ENCODE peak calls at places on chromosomes 12 and 14, in ten cellular contexts. H is GM06990; U is MM.1S; T is pancreas; M is stomach; G is choroid plexus epithelial cell; K is ascending aorta; D is lower leg skin; W is effector memory CD4-positive, alpha-beta T cell; L is AG04450. R is an unnamed sample.

GRCh38 chr14:32077081-32078029 is at the start of gene ARHGAP5:
- DNase-seq in W (peak), M (peak), U (peak), T (peak), D (no peak), K (peak), L (no peak), G (peak), H (no peak), R (peak)

GRCh38 chr14:95059126-95059525 is 98.2 kb downstream of the DICER1 start:
- DNase-seq in H (no peak), L (no peak), U (no peak), K (no peak), D (no peak), W (no peak), M (no peak), T (no peak), G (no peak), R (no peak)

GRCh38 chr12:94922561-94922960 is 80.9 kb downstream of the NDUFA12 start:
- DNase-seq in G (peak), D (no peak), T (no peak), H (no peak), M (no peak), W (no peak), L (no peak), K (no peak), U (no peak), R (no peak)

GRCh38 chr12:1791104-1791927 is 29.0 kb upstream of the LRTM2 start:
- DNase-seq in D (peak), M (peak), W (peak), L (no peak), G (peak), U (peak), H (no peak), K (no peak), T (no peak), R (peak)

GRCh38 chr14:76918751-76919421 is 92.7 kb downstream of the LRRC74A start:
- DNase-seq in M (peak), H (no peak), G (peak), T (peak), D (peak), K (peak), W (no peak), U (no peak), L (peak), R (no peak)

GRCh38 chr14:97295108-97295710 is 498.0 kb downstream of the VRK1 start:
- DNase-seq in U (no peak), H (no peak), M (no peak), L (no peak), D (no peak), K (no peak), G (no peak), W (no peak), T (no peak), R (no peak)

GRCh38 chr14:71240154-71240553 is 332.9 kb downstream of the PCNX1 start:
- DNase-seq in H (no peak), G (no peak), D (no peak), K (no peak), L (no peak), T (no peak), W (no peak), U (no peak), M (no peak), R (peak)

GRCh38 chr12:57611116-57611809 is at the start of gene ARHGEF25:
- DNase-seq in M (peak), L (no peak), K (no peak), W (no peak), T (peak), G (peak), H (peak), D (peak), U (peak), R (no peak)

GRCh38 chr12:95358111-95359083 is 115.6 kb upstream of the METAP2 start:
- DNase-seq in T (no peak), L (no peak), D (no peak), M (no peak), G (peak), W (no peak), H (no peak), K (no peak), U (no peak), R (no peak)

GRCh38 chr12:56115329-56115728 is 1.1 kb upstream of the RPL41 start:
- DNase-seq in M (no peak), K (no peak), H (no peak), L (no peak), D (no peak), T (no peak), G (peak), U (no peak), W (no peak), R (no peak)

GRCh38 chr12:78248321-78248720 is 417.6 kb downstream of the NAV3 start:
- DNase-seq in K (no peak), D (no peak), G (peak), W (no peak), M (no peak), U (no peak), T (no peak), L (no peak), H (no peak), R (no peak)

GRCh38 chr12:108129017-108129812 is at the start of gene WSCD2:
- DNase-seq in H (peak), W (no peak), M (peak), K (peak), T (peak), D (peak), L (no peak), G (peak), U (peak), R (no peak)

GRCh38 chr12:20696181-20696580 is 1.0 kb downstream of the SLCO1C1 start:
- DNase-seq in D (no peak), K (no peak), G (peak), T (no peak), U (no peak), M (no peak), H (no peak), W (no peak), L (no peak), R (no peak)

GRCh38 chr14:20332386-20332945 is 613 bp downstream of the CCNB1IP1 start:
- DNase-seq in H (no peak), L (no peak), K (no peak), U (no peak), D (no peak), W (no peak), G (peak), M (no peak), T (no peak), R (no peak)

GRCh38 chr12:44143170-44143569 is 307.3 kb downstream of the TMEM117 start:
- DNase-seq in W (no peak), H (no peak), D (no peak), M (no peak), U (no peak), K (no peak), L (no peak), T (no peak), G (no peak), R (no peak)

GRCh38 chr14:81986005-81986404 is 452.4 kb upstream of the SEL1L start:
- DNase-seq in W (no peak), H (no peak), M (no peak), D (no peak), G (no peak), L (no peak), U (no peak), K (no peak), T (no peak), R (no peak)

GRCh38 chr14:81981311-81981675 is 447.6 kb upstream of the SEL1L start:
- DNase-seq in W (no peak), U (no peak), D (no peak), H (no peak), K (no peak), M (no peak), G (no peak), T (no peak), L (no peak), R (no peak)

GRCh38 chr14:81982056-81982455 is 448.4 kb upstream of the SEL1L start:
- DNase-seq in H (no peak), K (no peak), G (no peak), W (no peak), T (no peak), D (no peak), M (no peak), U (no peak), L (no peak), R (no peak)

GRCh38 chr14:81980601-81981310 is 447.1 kb upstream of the SEL1L start:
- DNase-seq in L (no peak), U (no peak), M (no peak), K (no peak), H (no peak), T (no peak), G (no peak), W (no peak), D (no peak), R (no peak)
- H3K4me3 ChIP-seq in L (no peak), U (no peak), M (no peak), K (no peak), H (no peak), T (no peak), G (no peak), W (no peak), D (no peak), R (no peak)

GRCh38 chr12:117097159-117097558 is 2.1 kb downstream of the TESC start:
- DNase-seq in K (no peak), T (peak), L (no peak), H (no peak), D (no peak), W (no peak), G (no peak), U (no peak), M (no peak), R (no peak)
- H3K4me3 ChIP-seq in K (no peak), T (peak), L (no peak), H (no peak), D (no peak), W (no peak), G (no peak), U (no peak), M (peak), R (no peak)

DNA sequence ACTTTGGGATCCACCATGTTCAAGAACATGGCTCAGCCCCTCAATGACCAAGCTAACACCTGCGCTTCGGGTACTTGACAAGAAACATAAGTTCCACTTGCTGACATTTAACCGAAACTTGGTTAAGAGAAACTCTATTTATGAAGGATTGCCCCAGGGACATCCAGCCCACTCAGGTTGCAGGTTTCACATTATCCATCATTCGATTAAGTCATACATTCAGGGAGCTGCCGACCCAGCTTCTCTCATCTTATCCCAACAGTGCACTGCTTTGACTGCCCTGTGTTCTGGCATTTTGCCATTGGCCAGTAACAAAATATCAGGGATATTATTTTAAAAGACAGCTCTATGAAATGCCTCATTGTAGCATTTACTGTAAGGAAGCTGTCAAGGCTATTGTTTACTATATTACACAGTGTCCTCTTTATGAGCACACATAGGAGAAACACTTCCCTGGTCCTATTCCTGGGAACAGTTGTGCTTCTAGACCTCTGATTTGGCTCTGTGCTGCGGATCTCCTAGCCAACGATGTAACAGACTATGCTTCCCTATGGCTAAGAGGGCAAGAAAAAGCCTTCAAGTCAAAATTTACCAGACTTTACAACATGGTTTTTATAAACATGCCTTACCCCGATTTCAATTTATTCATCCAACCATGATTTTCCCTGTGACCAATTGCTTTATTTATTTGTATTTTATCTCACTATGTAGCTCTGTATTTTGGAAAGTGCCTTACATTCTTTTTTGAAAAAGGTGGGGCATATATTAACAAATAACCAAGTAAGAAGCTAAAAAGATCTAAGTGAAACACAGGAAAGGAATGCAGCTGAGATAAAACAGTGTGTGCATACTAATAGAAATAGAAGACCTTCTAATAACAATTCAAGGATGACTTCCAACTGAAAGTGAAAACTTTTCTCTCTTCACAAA is 109.3 kb downstream of the ITPR2 start:
- DNase-seq in K (no peak), U (peak), G (peak), T (no peak), W (no peak), M (no peak), L (no peak), D (no peak), H (no peak), R (no peak)
- H3K4me3 ChIP-seq in K (no peak), U (no peak), G (peak), T (no peak), W (no peak), M (no peak), L (peak), D (no peak), H (no peak), R (no peak)

GRCh38 chr14:103136388-103137271 is 13.4 kb downstream of the TNFAIP2 start:
- DNase-seq in K (no peak), M (no peak), T (peak), W (no peak), D (no peak), U (no peak), L (no peak), H (no peak), G (peak), R (no peak)
- H3K4me3 ChIP-seq in K (no peak), M (no peak), T (no peak), W (no peak), D (no peak), U (no peak), L (no peak), H (no peak), G (no peak), R (no peak)

R was measured in Jurkat, Clone E6-1.